ENCODE peak calls at places on chromosomes 3 and 15, in five cellular contexts. C is mesenteric fat pad; L is activated CD4-positive, alpha-beta T cell treated with anti-CD3 and anti-CD28 coated beads for 36 hours; I is choroid plexus epithelial cell; E is stimulated activated CD4-positive, alpha-beta T cell treated with anti-CD3 and anti-CD28 coated beads, Interleukin-12 subunit alpha, Interleukin-12 subunit beta, amount 100 ng/mL, for 24 hours. M is an unnamed sample.

GRCh38 chr3:100114413-100115030 is at the start of gene FILIP1L:
- DNase-seq in C (no peak), L (no peak), I (no peak), E (no peak), M (no peak)

GRCh38 chr3:105367063-105367405 is 325 bp downstream of the ALCAM start:
- DNase-seq in C (no peak), L (peak), I (no peak), E (peak), M (no peak)

GRCh38 chr3:114389156-114389555 is 95.3 kb downstream of the TIGIT start:
- DNase-seq in C (no peak), L (peak), I (no peak), E (no peak), M (no peak)

GRCh38 chr3:45253316-45253715 is 27.2 kb upstream of the TMEM158 start:
- DNase-seq in C (no peak), L (no peak), I (no peak), E (no peak), M (no peak)

GRCh38 chr15:77851086-77851485 is 218.4 kb upstream of the LINGO1 start:
- DNase-seq in C (no peak), L (no peak), I (no peak), E (no peak), M (no peak)

GRCh38 chr15:95929232-95929846 is 401.2 kb upstream of the NR2F2 start:
- DNase-seq in C (no peak), L (no peak), I (peak), E (no peak), M (no peak)

GRCh38 chr15:71678191-71678590 is 132.2 kb upstream of the NR2E3 start:
- DNase-seq in C (no peak), L (no peak), I (peak), E (no peak), M (no peak)

GRCh38 chr15:63380151-63380827 is 1.4 kb downstream of the CA12 start:
- DNase-seq in C (no peak), L (no peak), I (no peak), E (no peak), M (no peak)

GRCh38 chr15:89321521-89322410 is 12.9 kb downstream of the POLG start:
- DNase-seq in C (no peak), L (no peak), I (no peak), E (no peak), M (no peak)

M was measured in HS-27A.